ENCODE peak calls at places on chromosome 6, in six cellular contexts. A, K, Y, S, O and C are unnamed samples.

GRCh38 chr6:81769834-81770233 is 17.4 kb upstream of the TENT5A start:
- DNase-seq in A (no peak), K (no peak), Y (no peak), S (no peak), O (no peak), C (no peak)

GRCh38 chr6:54026652-54027400 is 84.4 kb upstream of the MLIP start:
- DNase-seq in A (no peak), K (no peak), Y (no peak), S (no peak), O (no peak), C (no peak)

GRCh38 chr6:140174509-140174908 is 800.1 kb upstream of the CITED2 start:
- DNase-seq in A (no peak), K (no peak), Y (no peak), S (no peak), O (peak), C (no peak)

GRCh38 chr6:110689275-110689935 is 125.9 kb downstream of the CDK19 start:
- DNase-seq in A (no peak), K (no peak), Y (no peak), S (no peak), O (no peak), C (no peak)

GRCh38 chr6:137925299-137925698 is 58.2 kb downstream of the TNFAIP3 start:
- DNase-seq in A (no peak), K (no peak), Y (no peak), S (no peak), O (no peak), C (no peak)

GRCh38 chr6:34491091-34491430 is 25.2 kb downstream of the PACSIN1 start:
- DNase-seq in A (no peak), K (no peak), Y (peak), S (no peak), O (no peak), C (no peak)

GRCh38 chr6:112037783-112038216 is 16.1 kb upstream of the CCN6 start:
- DNase-seq in A (no peak), K (peak), Y (no peak), S (no peak), O (peak), C (no peak)

GRCh38 chr6:72084992-72085569 is 198.7 kb downstream of the RIMS1 start:
- DNase-seq in A (no peak), K (no peak), Y (no peak), S (no peak), O (no peak), C (peak)

GRCh38 chr6:167350731-167351655 is 26.1 kb downstream of the TTLL2 start:
- DNase-seq in A (peak), K (peak), Y (peak), S (peak), O (no peak), C (peak)

GRCh38 chr6:132530293-132530974 is 7.6 kb upstream of the TAAR9 start:
- DNase-seq in A (no peak), K (peak), Y (peak), S (peak), O (peak), C (peak)

GRCh38 chr6:390914-391558 is 516 bp upstream of the IRF4 start:
- DNase-seq in A (no peak), K (no peak), Y (no peak), S (no peak), O (no peak), C (peak)

GRCh38 chr6:95819939-95820338 is 195.8 kb upstream of the FUT9 start:
- DNase-seq in A (no peak), K (no peak), Y (no peak), S (no peak), O (no peak), C (no peak)
- TF ChIP-seq CTCF in A (no peak), K (no peak), Y (no peak), S (peak), O (no peak), C (peak)

DNA sequence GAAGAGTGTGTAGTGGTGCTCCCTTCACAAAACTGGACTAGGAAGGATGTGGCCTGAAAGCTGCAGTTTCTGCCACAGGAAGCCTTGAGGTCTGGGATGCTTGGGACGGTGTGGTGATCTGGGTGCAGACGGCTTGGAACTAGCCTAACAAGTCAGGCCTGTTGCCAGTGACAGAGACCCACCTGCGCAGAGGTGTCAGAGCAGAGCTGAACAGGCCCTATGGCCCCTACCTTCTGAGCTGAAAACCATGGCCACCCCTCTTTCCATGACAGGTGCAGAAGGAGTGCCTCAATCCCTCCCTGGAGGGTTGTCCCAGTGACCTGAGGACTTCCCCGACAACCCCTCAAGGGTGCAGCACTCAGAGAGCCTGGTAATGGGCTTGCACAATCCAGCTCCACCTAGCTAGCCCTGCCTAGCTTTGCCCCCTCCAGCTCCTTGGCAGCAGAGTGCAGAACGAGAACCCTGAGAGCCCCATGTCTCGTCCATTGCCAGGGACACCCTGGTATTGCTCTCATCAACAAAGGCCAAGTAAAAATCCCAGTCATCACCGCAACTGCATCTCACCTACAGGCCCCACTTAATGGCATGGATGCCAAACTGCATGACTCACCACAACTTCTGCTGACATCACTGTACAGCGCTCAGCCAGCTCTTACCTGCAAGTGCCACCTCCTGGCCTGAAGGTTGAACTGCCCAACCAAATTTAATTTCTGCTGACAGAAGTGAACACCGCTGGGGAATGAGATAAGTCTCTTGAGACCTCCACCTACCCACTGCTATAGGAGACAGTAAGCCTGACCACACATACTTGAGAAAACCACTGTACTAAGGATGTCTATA is 563.1 kb downstream of the TFAP2A start:
- DNase-seq in A (no peak), K (no peak), Y (no peak), S (no peak), O (no peak), C (no peak)
- TF ChIP-seq CTCF in A (no peak), K (no peak), Y (no peak), S (peak), O (no peak), C (no peak)

GRCh38 chr6:127462391-127462790 is 3.2 kb upstream of the KIAA0408 start:
- DNase-seq in A (no peak), K (no peak), Y (no peak), S (no peak), O (no peak), C (no peak)
- TF ChIP-seq CTCF in A (no peak), K (no peak), Y (no peak), S (no peak), O (no peak), C (no peak)

GRCh38 chr6:90445533-90446108 is 141.3 kb downstream of the MAP3K7 start:
- DNase-seq in A (no peak), K (no peak), Y (no peak), S (no peak), O (no peak), C (no peak)
- TF ChIP-seq CTCF in A (no peak), K (no peak), Y (no peak), S (no peak), O (no peak), C (no peak)

GRCh38 chr6:169323221-169323620 is 69.6 kb upstream of the THBS2 start:
- DNase-seq in A (no peak), K (no peak), Y (no peak), S (no peak), O (no peak), C (no peak)
- TF ChIP-seq CTCF in A (no peak), K (no peak), Y (no peak), S (no peak), O (no peak), C (no peak)